ENCODE peak calls at places on chromosomes 11 and 22, in four cellular contexts. M, K, Q and H are unnamed samples.

GRCh38 chr11:1572200-1573076 is at the start of gene DUSP8:
- DNase-seq in Q (peak; percentile 46), K (peak; percentile 93), M (no peak), H (peak; percentile 92)

GRCh38 chr11:73795925-73796632 is 8.4 kb downstream of the MRPL48 start:
- DNase-seq in M (no peak), Q (no peak), K (no peak), H (no peak)

GRCh38 chr11:105774899-105775298 is 165.0 kb downstream of the GRIA4 start:
- DNase-seq in M (no peak), K (no peak), Q (no peak), H (no peak)

GRCh38 chr11:18706330-18707243 is 8.0 kb downstream of the TMEM86A start:
- DNase-seq in K (no peak), Q (no peak), M (no peak), H (no peak)

GRCh38 chr22:47837703-47838102 is 1075.3 kb downstream of the TBC1D22A start:
- DNase-seq in M (no peak), K (peak; percentile 59), Q (peak; percentile 30), H (no peak)

GRCh38 chr22:19665784-19666662 is 48.3 kb upstream of the SEPTIN5 start:
- DNase-seq in K (no peak), M (no peak), Q (no peak), H (no peak)

GRCh38 chr22:30024231-30024630 is 56.0 kb upstream of the HORMAD2 start:
- DNase-seq in Q (no peak), K (no peak), M (no peak), H (no peak)

GRCh38 chr22:30265851-30266444 is 703 bp downstream of the OSM start:
- DNase-seq in M (no peak), Q (no peak), K (peak; percentile 51), H (no peak)

GRCh38 chr22:28750471-28750881 is 8.6 kb downstream of the HSCB start:
- DNase-seq in Q (no peak), K (no peak), M (no peak), H (no peak)

GRCh38 chr11:17019231-17019630 is 5.0 kb upstream of the PLEKHA7 start:
- DNase-seq in K (no peak), Q (no peak), M (no peak), H (no peak)

GRCh38 chr22:32020117-32020516 is 22.9 kb upstream of the SLC5A1 start:
- DNase-seq in K (no peak), Q (peak; percentile 5), M (no peak), H (no peak)

GRCh38 chr22:37748659-37749058 is 51.8 kb downstream of the TRIOBP start:
- DNase-seq in K (no peak), M (no peak), Q (no peak), H (no peak)

GRCh38 chr11:118322721-118323120 is 18.2 kb downstream of the CD3E start:
- DNase-seq in M (no peak), Q (no peak), K (no peak), H (no peak)

GRCh38 chr11:92477686-92478085 is 253.1 kb downstream of the FAT3 start:
- DNase-seq in Q (no peak), M (no peak), K (no peak), H (no peak)

GRCh38 chr22:50252081-50253045 is 1.3 kb upstream of the HDAC10 start:
- DNase-seq in K (no peak), Q (peak; percentile 39), M (no peak), H (peak; percentile 54)

GRCh38 chr11:64284962-64285884 is at the start of gene GPR137:
- DNase-seq in Q (peak; percentile 50), K (peak; percentile 87), M (no peak), H (peak; percentile 86)

GRCh38 chr11:35343033-35343598 is 76.2 kb downstream of the SLC1A2 start:
- DNase-seq in K (peak; percentile 82), M (no peak), Q (no peak), H (no peak)

GRCh38 chr11:117597083-117597482 is 199.9 kb downstream of the DSCAML1 start:
- DNase-seq in K (peak; percentile 59), M (no peak), Q (peak; percentile 21), H (peak; percentile 57)

GRCh38 chr22:31099841-31100761 is 7.3 kb downstream of the SELENOM start:
- DNase-seq in M (no peak), K (no peak), Q (no peak), H (no peak)

GRCh38 chr11:126840975-126841374 is 159.6 kb downstream of the KIRREL3 start:
- DNase-seq in Q (no peak), M (no peak), K (no peak), H (no peak)

GRCh38 chr11:132605794-132606570 is 926.3 kb downstream of the OPCML start:
- DNase-seq in M (no peak), Q (no peak), K (no peak), H (no peak)

GRCh38 chr11:113907681-113908080 is 3.1 kb downstream of the HTR3B start:
- DNase-seq in K (no peak), Q (no peak), M (no peak), H (no peak)

GRCh38 chr11:20311444-20311843 is 52.1 kb upstream of the HTATIP2 start:
- DNase-seq in M (no peak), K (no peak), Q (no peak), H (no peak)

GRCh38 chr11:59102259-59102765 is 4.7 kb upstream of the FAM111B start:
- DNase-seq in K (peak; percentile 68), Q (no peak), M (peak; percentile 74), H (peak; percentile 12)

GRCh38 chr11:12989428-12990242 is 19.5 kb upstream of the RASSF10 start:
- DNase-seq in Q (no peak), K (peak; percentile 97), M (no peak), H (no peak)

GRCh38 chr22:25023879-25024278 is 71.4 kb downstream of the KIAA1671 start:
- DNase-seq in M (no peak), K (no peak), Q (no peak), H (no peak)

GRCh38 chr11:119832536-119832935 is 103.5 kb upstream of the NECTIN1 start:
- DNase-seq in K (no peak), Q (peak; percentile 11), M (no peak), H (no peak)

GRCh38 chr11:74849525-74850391 is 99.1 kb downstream of the XRRA1 start:
- DNase-seq in M (no peak), Q (peak; percentile 95), K (no peak), H (no peak)

GRCh38 chr11:129814244-129814992 is 1.2 kb upstream of the TMEM45B start:
- DNase-seq in M (no peak), Q (no peak), K (peak; percentile 65), H (no peak)

GRCh38 chr22:25111579-25112517 is 87.8 kb upstream of the CRYBB3 start:
- DNase-seq in K (no peak), M (no peak), Q (no peak), H (peak; percentile 40)

GRCh38 chr11:1206391-1207271 is 16.2 kb upstream of the MUC5B start:
- DNase-seq in M (no peak), K (no peak), Q (no peak), H (no peak)

GRCh38 chr22:47130883-47131610 is 368.6 kb downstream of the TBC1D22A start:
- DNase-seq in M (no peak), Q (no peak), K (no peak), H (no peak)

GRCh38 chr22:36816635-36817428 is at the start of gene PVALB:
- DNase-seq in M (no peak), K (peak; percentile 13), Q (no peak), H (peak; percentile 84)

GRCh38 chr22:27635852-27636251 is 165.7 kb downstream of the MN1 start:
- DNase-seq in Q (no peak), M (no peak), K (no peak), H (no peak)

GRCh38 chr22:21042978-21043855 is 2.5 kb upstream of the LRRC74B start:
- DNase-seq in M (no peak), Q (no peak), K (peak; percentile 62), H (no peak)

GRCh38 chr22:21043856-21044535 is 1.8 kb upstream of the LRRC74B start:
- DNase-seq in K (no peak), Q (no peak), M (no peak), H (no peak)

GRCh38 chr22:21045585-21046294 is at the start of gene LRRC74B:
- DNase-seq in K (peak; percentile 99), M (peak; percentile 31), Q (peak; percentile 67), H (peak; percentile 98)

GRCh38 chr22:21047035-21047661 is 1.4 kb downstream of the LRRC74B start:
- DNase-seq in K (no peak), Q (no peak), M (no peak), H (no peak)

GRCh38 chr22:21044931-21045584 is 688 bp upstream of the LRRC74B start:
- DNase-seq in M (no peak), Q (no peak), K (peak; percentile 66), H (no peak)
- TF ChIP-seq FOXM1 in M (no peak), Q (no peak), K (no peak), H (no peak)

GRCh38 chr11:26553182-26553581 is 18.9 kb downstream of the MUC15 start:
- DNase-seq in K (no peak), Q (no peak), M (no peak), H (no peak)
- TF ChIP-seq FOXK2 in K (no peak), Q (no peak), M (no peak), H (no peak)

GRCh38 chr11:37812281-37812880 is 1214.3 kb upstream of the RAG2 start:
- DNase-seq in M (no peak), K (peak; percentile 12), Q (no peak), H (no peak)

GRCh38 chr11:37817727-37818270 is 1219.8 kb upstream of the RAG2 start:
- DNase-seq in K (no peak), Q (no peak), M (no peak), H (no peak)
- TF ChIP-seq FOXM1 in K (no peak), Q (no peak), M (no peak), H (no peak)

DNA sequence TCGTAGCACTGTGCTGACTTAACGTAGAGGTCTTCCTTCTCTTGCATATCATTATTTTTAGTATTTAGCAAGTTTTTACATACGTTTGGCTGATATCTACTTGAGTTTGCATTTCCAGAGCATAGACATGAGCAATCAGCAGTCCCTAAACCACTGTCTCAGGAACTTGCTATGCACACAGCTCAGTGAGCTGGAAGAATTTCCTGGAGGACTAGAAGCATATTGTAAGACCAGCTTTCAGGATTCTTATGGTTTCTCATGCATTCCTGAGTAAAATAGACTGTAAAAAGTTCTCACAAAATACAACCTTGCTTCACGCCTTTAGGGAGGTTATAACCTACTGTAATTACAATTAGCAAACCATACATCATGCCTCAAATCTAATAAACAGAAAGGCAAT is 226.7 kb upstream of the PDGFD start:
- DNase-seq in M (no peak), Q (no peak), K (no peak), H (no peak)
- TF ChIP-seq FOXK2 in M (no peak), Q (no peak), K (no peak), H (no peak)

DNA sequence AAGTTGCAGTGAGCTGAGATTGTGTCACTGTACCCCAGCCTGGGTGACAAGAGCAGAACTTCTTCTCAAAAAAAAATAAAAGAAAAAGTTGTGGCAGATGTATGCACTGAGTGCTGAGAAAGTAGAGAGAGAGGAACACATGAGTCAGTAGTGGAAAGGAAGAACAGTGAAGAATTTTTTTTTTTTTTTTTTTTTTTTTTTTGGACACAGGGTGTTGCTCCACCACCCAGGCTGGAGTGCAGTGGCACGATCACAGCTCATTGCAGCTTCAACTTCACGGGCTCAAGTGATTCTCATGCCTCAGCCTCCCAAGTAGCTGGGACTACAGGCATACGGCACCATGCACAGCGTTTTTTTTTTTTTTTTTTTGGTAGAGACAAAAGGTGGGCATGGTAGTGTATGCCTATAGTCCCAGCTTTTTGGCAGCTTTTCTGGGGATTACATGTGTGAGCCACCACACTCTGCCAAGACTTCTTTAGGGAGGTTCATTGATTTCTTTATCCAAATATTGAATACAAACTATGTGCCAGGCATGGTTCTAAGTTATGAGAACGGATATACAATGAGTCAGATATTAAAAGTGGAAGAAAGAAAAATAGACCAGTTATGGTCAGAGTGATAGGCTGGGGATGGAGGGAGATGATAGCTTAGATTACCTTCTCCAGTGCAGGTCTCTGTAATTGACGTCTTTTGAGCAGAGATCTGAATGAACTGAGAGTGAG is 62.0 kb downstream of the YAP1 start:
- DNase-seq in M (no peak), Q (no peak), K (no peak), H (no peak)
- TF ChIP-seq FOXM1 in M (no peak), Q (no peak), K (no peak), H (no peak)